ENCODE peak calls at places on chromosomes 12 and 14, in seven cellular contexts. N is MM.1S; B is pancreas; U is psoas muscle; P is CD4-positive, alpha-beta T cell; A is colonic mucosa; T is AG10803. D is an unnamed sample.

GRCh38 chr14:67186369-67186768 is 2.9 kb upstream of the GARIN2 start:
- DNase-seq in P (no peak), B (no peak), A (no peak), T (no peak), U (no peak), N (peak), D (no peak)

GRCh38 chr14:91387135-91387849 is 30.3 kb downstream of the CCDC88C start:
- DNase-seq in U (peak), P (no peak), B (no peak), A (no peak), N (no peak), T (peak), D (no peak)

GRCh38 chr12:3757261-3757660 is 4.4 kb upstream of the CRACR2A start:
- DNase-seq in U (no peak), T (no peak), P (no peak), A (peak), B (peak), N (no peak), D (no peak)

GRCh38 chr14:24426150-24426911 is 3.1 kb downstream of the CBLN3 start:
- DNase-seq in B (no peak), T (no peak), A (no peak), P (no peak), U (no peak), N (no peak), D (no peak)

GRCh38 chr12:131796754-131797587 is 31.2 kb upstream of the MMP17 start:
- DNase-seq in B (no peak), N (no peak), U (no peak), A (no peak), T (no peak), P (no peak), D (no peak)

GRCh38 chr12:120944645-120945217 is 33.6 kb upstream of the HNF1A start:
- DNase-seq in U (peak), A (peak), P (peak), N (peak), B (peak), T (peak), D (no peak)

GRCh38 chr12:82608706-82609105 is 78.0 kb upstream of the TMTC2 start:
- DNase-seq in B (no peak), T (peak), N (no peak), A (no peak), P (no peak), U (no peak), D (no peak)

GRCh38 chr12:108701779-108702435 is 29.4 kb downstream of the CORO1C start:
- DNase-seq in A (no peak), P (no peak), N (no peak), U (no peak), B (no peak), T (peak), D (no peak)

GRCh38 chr14:78310263-78310662 is 140.1 kb downstream of the NRXN3 start:
- DNase-seq in U (no peak), A (no peak), P (no peak), B (no peak), T (no peak), N (no peak), D (no peak)

GRCh38 chr12:52802442-52802841 is 6.5 kb upstream of the KRT3 start:
- DNase-seq in T (no peak), A (no peak), U (no peak), B (no peak), N (no peak), P (no peak), D (no peak)

GRCh38 chr14:97411938-97412612 is 614.9 kb downstream of the VRK1 start:
- DNase-seq in A (no peak), T (no peak), N (no peak), U (no peak), B (no peak), P (no peak), D (no peak)

GRCh38 chr12:65501093-65501621 is 222.7 kb downstream of the MSRB3 start:
- DNase-seq in U (peak), P (no peak), T (no peak), B (peak), N (no peak), A (no peak), D (no peak)

GRCh38 chr14:22664261-22664660 is 20.1 kb upstream of the OR6J1 start:
- DNase-seq in U (no peak), T (no peak), P (no peak), B (no peak), N (no peak), A (no peak), D (no peak)

GRCh38 chr12:55842681-55843429 is at the start of gene MMP19:
- DNase-seq in U (no peak), B (no peak), N (no peak), P (no peak), T (peak), A (no peak), D (no peak)

GRCh38 chr12:131222271-131223139 is 268.8 kb downstream of the ADGRD1 start:
- DNase-seq in A (no peak), B (no peak), U (no peak), T (no peak), N (no peak), P (no peak), D (no peak)

GRCh38 chr12:78470354-78471195 is 394.0 kb upstream of the SYT1 start:
- DNase-seq in U (no peak), A (peak), P (no peak), N (peak), T (peak), B (no peak), D (no peak)

GRCh38 chr12:54564768-54565167 is 15.4 kb downstream of the PDE1B start:
- DNase-seq in P (no peak), U (no peak), T (no peak), A (no peak), N (no peak), B (no peak), D (no peak)

GRCh38 chr12:4133029-4133428 is 140.5 kb upstream of the CCND2 start:
- DNase-seq in P (no peak), U (no peak), T (no peak), A (no peak), N (no peak), B (no peak), D (no peak)

GRCh38 chr12:79911889-79912656 is 22.8 kb downstream of the PPP1R12A start:
- DNase-seq in N (no peak), A (no peak), P (no peak), B (no peak), U (no peak), T (peak), D (no peak)

GRCh38 chr12:67099858-67100257 is 169.3 kb upstream of the CAND1 start:
- DNase-seq in A (no peak), T (no peak), P (no peak), B (no peak), N (no peak), U (no peak), D (no peak)

GRCh38 chr12:75661927-75662326 is 150.5 kb upstream of the KRR1 start:
- DNase-seq in P (no peak), U (no peak), A (no peak), T (no peak), B (no peak), N (no peak), D (no peak)

GRCh38 chr14:63564318-63564717 is 21.1 kb upstream of the PPP2R5E start:
- DNase-seq in T (peak), P (no peak), N (no peak), B (no peak), A (peak), U (no peak), D (no peak)

GRCh38 chr12:116672010-116672409 is 65.9 kb downstream of the SPRING1 start:
- DNase-seq in T (no peak), A (no peak), N (no peak), B (no peak), P (no peak), U (no peak), D (no peak)

GRCh38 chr14:36054353-36055051 is 122.0 kb downstream of the PTCSC3 start:
- DNase-seq in N (no peak), T (no peak), A (no peak), P (no peak), U (peak), B (no peak), D (no peak)

GRCh38 chr14:103432627-103433026 is 47.4 kb downstream of the MARK3 start:
- DNase-seq in N (no peak), T (no peak), B (no peak), A (no peak), U (no peak), P (no peak), D (no peak)

GRCh38 chr14:62162998-62163589 is 400.9 kb downstream of the SNAPC1 start:
- DNase-seq in T (peak), U (no peak), B (no peak), N (peak), P (no peak), A (no peak), D (peak)

GRCh38 chr12:118033331-118033730 is 16.8 kb downstream of the RFC5 start:
- DNase-seq in N (no peak), P (no peak), A (no peak), U (no peak), B (no peak), T (no peak), D (no peak)

GRCh38 chr12:47276253-47277070 is 196.7 kb upstream of the AMIGO2 start:
- DNase-seq in U (no peak), T (peak), A (peak), B (no peak), N (peak), P (peak), D (no peak)

GRCh38 chr14:29955087-29955486 is 27.4 kb upstream of the PRKD1 start:
- DNase-seq in A (no peak), B (no peak), N (no peak), U (no peak), P (no peak), T (peak), D (no peak)

GRCh38 chr14:74563233-74563585 is 48.8 kb downstream of the LTBP2 start:
- DNase-seq in T (no peak), U (peak), B (no peak), P (no peak), A (no peak), N (no peak), D (no peak)

GRCh38 chr14:77026166-77026929 is 2.2 kb downstream of the IRF2BPL start:
- DNase-seq in T (peak), U (peak), P (no peak), B (peak), N (no peak), A (no peak), D (no peak)

GRCh38 chr12:69966409-69966808 is 141.4 kb downstream of the MYRFL start:
- DNase-seq in N (no peak), P (no peak), B (no peak), T (peak), A (no peak), U (peak), D (no peak)

GRCh38 chr12:38124247-38125012 is 192.1 kb upstream of the ALG10B start:
- DNase-seq in T (no peak), P (no peak), B (peak), N (no peak), A (peak), U (no peak), D (no peak)

GRCh38 chr12:93838180-93838579 is 161.0 kb downstream of the CRADD start:
- DNase-seq in A (no peak), P (no peak), N (no peak), B (no peak), T (no peak), U (no peak), D (no peak)

GRCh38 chr12:91913651-91914050 is 232.0 kb downstream of the BTG1 start:
- DNase-seq in A (no peak), B (no peak), P (no peak), T (no peak), N (no peak), U (no peak), D (no peak)

GRCh38 chr12:46373303-46374182 is 970 bp upstream of the SLC38A2 start:
- DNase-seq in T (no peak), B (peak), P (peak), U (peak), N (peak), A (peak), D (no peak)

GRCh38 chr14:77023001-77023996 is 5.2 kb downstream of the IRF2BPL start:
- DNase-seq in T (peak), A (peak), N (no peak), P (no peak), B (peak), U (no peak), D (no peak)

GRCh38 chr12:132451836-132452195 is 38.1 kb upstream of the FBRSL1 start:
- DNase-seq in T (no peak), N (no peak), A (no peak), P (no peak), U (no peak), B (no peak), D (no peak)

GRCh38 chr12:84767079-84767478 is 145.5 kb downstream of the SLC6A15 start:
- DNase-seq in T (no peak), N (no peak), P (no peak), U (no peak), B (no peak), A (no peak), D (no peak)

GRCh38 chr12:84760091-84760490 is 152.5 kb downstream of the SLC6A15 start:
- DNase-seq in T (peak), U (no peak), P (no peak), B (no peak), A (no peak), N (no peak), D (no peak)

GRCh38 chr12:84764006-84764405 is 148.6 kb downstream of the SLC6A15 start:
- DNase-seq in N (no peak), A (no peak), P (no peak), U (no peak), T (peak), B (no peak), D (no peak)

GRCh38 chr12:84766375-84766774 is 146.2 kb downstream of the SLC6A15 start:
- DNase-seq in T (no peak), N (no peak), B (no peak), U (no peak), A (no peak), P (no peak), D (no peak)

DNA sequence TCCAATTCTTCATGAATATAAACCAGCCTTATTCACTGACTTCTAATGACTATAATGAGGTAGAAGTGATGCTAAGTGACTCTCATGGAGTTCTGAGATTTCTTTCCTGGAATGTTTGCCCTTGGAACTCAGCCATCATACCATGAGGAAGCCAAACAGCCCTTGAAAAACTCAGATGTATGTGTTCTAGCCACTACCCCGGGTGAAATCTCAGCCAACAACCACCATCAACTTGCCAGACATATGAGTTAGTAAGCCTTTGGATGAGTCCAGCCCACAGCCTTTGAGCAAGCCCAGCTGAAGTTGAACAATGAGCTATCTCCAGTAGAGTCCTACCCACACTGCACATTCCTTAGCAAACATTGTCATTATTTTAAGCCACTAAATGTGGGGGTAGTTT is 149.5 kb downstream of the SLC6A15 start:
- DNase-seq in A (no peak), T (peak), P (no peak), U (no peak), B (no peak), N (no peak), D (no peak)
- TF ChIP-seq CTCF in A (no peak), T (no peak), P (no peak), U (no peak), B (no peak), N (no peak), D (no peak)

DNA sequence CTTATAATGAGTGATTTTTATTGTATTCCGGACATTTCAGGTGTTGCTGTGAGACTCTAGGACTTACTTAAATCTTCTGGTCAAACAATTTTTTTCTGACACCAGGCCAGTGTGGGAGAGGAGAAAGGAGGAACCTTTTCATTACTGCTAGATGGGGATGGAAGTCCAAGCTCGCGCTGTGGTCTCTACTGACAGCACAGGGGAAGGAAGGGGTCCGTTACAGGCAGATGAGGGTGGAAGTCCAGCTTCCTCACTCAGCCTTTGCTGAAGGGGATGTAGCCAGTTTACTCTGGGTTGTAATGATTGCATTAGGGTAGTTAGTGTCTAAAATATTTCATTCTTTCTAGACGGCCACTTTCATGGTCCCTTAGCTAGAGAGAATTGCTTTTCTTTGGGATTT is 26.3 kb upstream of the ST8SIA1 start:
- DNase-seq in A (no peak), N (no peak), B (no peak), T (no peak), U (no peak), P (no peak), D (no peak)
- TF ChIP-seq CTCF in A (no peak), N (no peak), B (no peak), T (no peak), U (no peak), P (no peak), D (no peak)

GRCh38 chr14:69685217-69685616 is 73.8 kb downstream of the SUSD6 start:
- DNase-seq in U (no peak), A (no peak), T (no peak), N (no peak), B (no peak), P (peak), D (no peak)
- TF ChIP-seq CTCF in U (no peak), A (no peak), T (no peak), N (no peak), B (no peak), P (no peak), D (no peak)

GRCh38 chr12:29427964-29428363 is 47.0 kb upstream of the ERGIC2 start:
- DNase-seq in T (no peak), U (no peak), A (no peak), B (no peak), P (no peak), N (peak), D (no peak)
- TF ChIP-seq CTCF in T (no peak), U (no peak), A (peak), B (no peak), P (peak), N (peak), D (no peak)

GRCh38 chr14:37172024-37172869 is at the start of gene SLC25A21:
- DNase-seq in B (peak), U (peak), N (no peak), P (no peak), A (peak), T (peak), D (peak)
- TF ChIP-seq CTCF in B (no peak), U (no peak), N (no peak), P (no peak), A (no peak), T (peak), D (no peak)

GRCh38 chr14:71408362-71409035 is 501.2 kb downstream of the PCNX1 start:
- DNase-seq in N (no peak), T (no peak), B (no peak), P (no peak), U (no peak), A (no peak), D (no peak)

GRCh38 chr14:71400821-71401447 is 493.7 kb downstream of the PCNX1 start:
- DNase-seq in P (no peak), T (no peak), B (no peak), U (no peak), N (no peak), A (no peak), D (no peak)

GRCh38 chr14:71399057-71399487 is 491.8 kb downstream of the PCNX1 start:
- DNase-seq in N (no peak), A (no peak), P (no peak), T (no peak), U (no peak), B (no peak), D (no peak)

GRCh38 chr14:71405676-71406075 is 498.4 kb downstream of the PCNX1 start:
- DNase-seq in U (no peak), P (no peak), T (no peak), B (no peak), A (no peak), N (no peak), D (no peak)

GRCh38 chr14:71403673-71404072 is 496.4 kb downstream of the PCNX1 start:
- DNase-seq in P (no peak), N (peak), A (peak), T (no peak), U (no peak), B (no peak), D (no peak)
- TF ChIP-seq CTCF in P (no peak), N (no peak), A (peak), T (no peak), U (no peak), B (no peak), D (no peak)

GRCh38 chr12:2395352-2395977 is 342.7 kb downstream of the CACNA1C start:
- DNase-seq in B (peak), U (peak), T (peak), N (peak), P (no peak), A (peak), D (no peak)
- TF ChIP-seq CTCF in B (peak), U (peak), T (peak), N (peak), P (peak), A (peak), D (peak)

GRCh38 chr14:37890095-37890494 is 294.7 kb downstream of the TTC6 start:
- DNase-seq in N (no peak), P (no peak), A (no peak), B (no peak), U (no peak), T (no peak), D (no peak)
- TF ChIP-seq CTCF in N (no peak), P (no peak), A (no peak), B (no peak), U (no peak), T (peak), D (no peak)

D was measured in D721Med.